ENCODE peak calls at places on chromosomes 16 and 17, in seven cellular contexts. B is globus pallidus, Z is RPMI8226, N is lower lobe of right lung, F is GM12891, D is H54, M is body of pancreas. E is an unnamed sample.

GRCh38 chr16:53055603-53056527 is 1.1 kb downstream of the CHD9 start:
- DNase-seq in B (peak; percentile 46), Z (peak; percentile 44), N (no peak), F (no peak), D (peak; percentile 19), M (no peak), E (peak; percentile 66)

GRCh38 chr17:17181666-17182600 is 24.2 kb downstream of the PLD6 start:
- DNase-seq in B (no peak), Z (no peak), N (no peak), F (no peak), D (no peak), M (no peak), E (no peak)

GRCh38 chr17:35743911-35744328 is 9.1 kb downstream of the GAS2L2 start:
- DNase-seq in B (no peak), Z (peak; percentile 57), N (no peak), F (no peak), D (peak; percentile 77), M (peak; percentile 39), E (peak; percentile 71)

GRCh38 chr17:7843536-7844291 is 9.7 kb downstream of the KDM6B start:
- DNase-seq in B (peak; percentile 73), Z (peak; percentile 83), N (peak; percentile 93), F (peak; percentile 82), D (peak; percentile 83), M (peak; percentile 92), E (peak; percentile 94)

GRCh38 chr16:59878479-59878878 is 1144.4 kb upstream of the GOT2 start:
- DNase-seq in B (no peak), Z (peak; percentile 71), N (no peak), F (no peak), D (peak; percentile 7), M (peak; percentile 14), E (peak; percentile 15)

GRCh38 chr17:4607261-4607731 is 23.0 kb downstream of the SMTNL2 start:
- DNase-seq in B (no peak), Z (no peak), N (no peak), F (no peak), D (no peak), M (peak; percentile 31), E (no peak)

GRCh38 chr16:75385507-75386152 is 47.7 kb downstream of the CFDP1 start:
- DNase-seq in B (peak; percentile 75), Z (peak; percentile 79), N (no peak), F (no peak), D (no peak), M (no peak), E (peak; percentile 84)

GRCh38 chr17:13024526-13025263 is 6.9 kb upstream of the ELAC2 start:
- DNase-seq in B (peak; percentile 48), Z (peak; percentile 67), N (peak; percentile 77), F (peak; percentile 26), D (peak; percentile 59), M (peak; percentile 78), E (peak; percentile 82)

GRCh38 chr17:63275318-63275967 is 170.7 kb downstream of the CYB561 start:
- DNase-seq in B (peak; percentile 5), Z (no peak), N (no peak), F (no peak), D (peak; percentile 38), M (no peak), E (peak; percentile 35)

GRCh38 chr17:41340934-41341861 is 9.4 kb downstream of the KRT33A start:
- DNase-seq in B (no peak), Z (peak; percentile 62), N (no peak), F (no peak), D (no peak), M (no peak), E (no peak)

GRCh38 chr17:28384281-28385036 is 13.0 kb downstream of the SARM1 start:
- DNase-seq in B (no peak), Z (peak; percentile 68), N (peak; percentile 88), F (peak; percentile 67), D (no peak), M (peak; percentile 93), E (peak; percentile 72)